ENCODE peak calls at places on chromosomes 3 and 15, in ten cellular contexts. Y is B cell; Q is effector CD4-positive, alpha-beta T cell; C is stimulated activated CD4-positive, alpha-beta T cell treated with anti-CD3 and anti-CD28 coated beads, TNF-alpha, amount 100 ng/mL, for 48 hours; E is endothelial cell; P is substantia nigra; O is A549; Z is GM04503; S is CD8-positive, alpha-beta memory T cell; J is CD14-positive monocyte. H is an unnamed sample.

GRCh38 chr3:124607163-124607562 is 123.1 kb upstream of the UMPS start:
- DNase-seq in S (no peak), C (no peak), E (no peak), Q (no peak), Y (no peak), J (no peak), P (no peak), Z (no peak), O (no peak), H (no peak)

GRCh38 chr3:195805181-195805580 is 6.5 kb downstream of the MUC4 start:
- DNase-seq in S (no peak), P (no peak), Q (no peak), C (no peak), Y (no peak), Z (no peak), E (no peak), O (no peak), J (no peak), H (no peak)

GRCh38 chr15:39574416-39574815 is 6.5 kb upstream of the THBS1 start:
- DNase-seq in O (no peak), J (no peak), Q (no peak), Y (no peak), E (no peak), C (no peak), S (no peak), P (no peak), Z (peak), H (no peak)

GRCh38 chr3:183871541-183871940 is 13.1 kb downstream of the PARL start:
- DNase-seq in O (no peak), Q (no peak), S (no peak), C (no peak), P (no peak), Y (no peak), E (no peak), J (no peak), Z (no peak), H (no peak)

GRCh38 chr3:141482250-141482937 is 4.4 kb upstream of the RASA2 start:
- DNase-seq in O (peak), E (no peak), Y (no peak), Z (peak), C (no peak), J (no peak), P (no peak), S (no peak), Q (no peak), H (no peak)

GRCh38 chr15:70299931-70300858 is 202.5 kb upstream of the TLE3 start:
- DNase-seq in E (no peak), O (no peak), J (no peak), S (peak), C (peak), Z (no peak), Q (peak), Y (peak), P (no peak), H (no peak)

GRCh38 chr3:134463676-134464611 is 21.8 kb downstream of the ANAPC13 start:
- DNase-seq in E (peak), Z (peak), O (no peak), C (no peak), Q (no peak), J (no peak), P (no peak), Y (no peak), S (no peak), H (no peak)

GRCh38 chr15:77654975-77655374 is 22.3 kb upstream of the LINGO1 start:
- DNase-seq in Q (no peak), Y (no peak), S (no peak), O (peak), Z (no peak), C (no peak), J (no peak), P (no peak), E (peak), H (no peak)

GRCh38 chr3:185640308-185640707 is 54.2 kb downstream of the SENP2 start:
- DNase-seq in O (no peak), C (no peak), Y (no peak), E (no peak), S (no peak), P (no peak), Q (no peak), Z (no peak), J (no peak), H (no peak)

GRCh38 chr3:149273096-149273751 is 51.6 kb upstream of the CP start:
- DNase-seq in C (no peak), Y (peak), O (peak), S (no peak), Q (no peak), Z (peak), E (peak), J (no peak), P (no peak), H (peak)

GRCh38 chr3:173911446-173911845 is 513.9 kb downstream of the NLGN1 start:
- DNase-seq in J (no peak), Q (no peak), Y (no peak), P (no peak), C (no peak), Z (no peak), E (no peak), O (no peak), S (no peak), H (no peak)

GRCh38 chr3:196134691-196135090 is 52.8 kb upstream of the TFRC start:
- DNase-seq in Q (no peak), S (no peak), J (no peak), P (no peak), Z (no peak), O (no peak), Y (no peak), C (no peak), E (no peak), H (no peak)

GRCh38 chr3:51974963-51975856 is at the start of gene ABHD14A:
- DNase-seq in O (peak), Y (peak), Q (peak), S (peak), J (no peak), P (no peak), C (peak), E (peak), Z (no peak), H (peak)

GRCh38 chr3:173793963-173794362 is 396.4 kb downstream of the NLGN1 start:
- DNase-seq in C (no peak), Y (no peak), O (no peak), Q (no peak), P (no peak), J (no peak), Z (no peak), S (no peak), E (no peak), H (no peak)

GRCh38 chr3:99967796-99968195 is 146.5 kb downstream of the FILIP1L start:
- DNase-seq in Y (no peak), O (no peak), Z (no peak), J (no peak), E (no peak), P (no peak), Q (no peak), C (no peak), S (no peak), H (no peak)

GRCh38 chr3:13076255-13076654 is 3.0 kb upstream of the IQSEC1 start:
- DNase-seq in S (no peak), E (no peak), C (no peak), J (no peak), Z (no peak), Q (no peak), O (no peak), Y (no peak), P (no peak), H (no peak)

GRCh38 chr15:74632601-74633000 is 17.0 kb downstream of the CLK3 start:
- DNase-seq in O (no peak), S (no peak), Q (no peak), Z (no peak), J (no peak), P (no peak), C (no peak), Y (no peak), E (no peak), H (no peak)

GRCh38 chr15:74451861-74452835 is 8.8 kb downstream of the UBL7 start:
- DNase-seq in P (no peak), Q (no peak), C (no peak), Z (no peak), Y (no peak), O (no peak), E (no peak), S (no peak), J (no peak), H (no peak)

GRCh38 chr3:168545591-168545990 is 449.9 kb upstream of the GOLIM4 start:
- DNase-seq in E (no peak), O (no peak), C (no peak), Z (no peak), P (no peak), Q (no peak), Y (no peak), J (no peak), S (no peak), H (no peak)

GRCh38 chr15:62773369-62774165 is 269.0 kb upstream of the TPM1 start:
- DNase-seq in J (no peak), Y (no peak), O (no peak), Z (no peak), C (no peak), Q (no peak), S (no peak), P (no peak), E (no peak), H (no peak)

GRCh38 chr3:190996376-190996775 is 133.9 kb upstream of the GMNC start:
- DNase-seq in E (no peak), O (no peak), C (no peak), P (no peak), J (no peak), Y (no peak), Z (no peak), S (no peak), Q (no peak), H (no peak)

GRCh38 chr3:37801966-37802365 is 59.7 kb upstream of the CTDSPL start:
- DNase-seq in Q (no peak), O (no peak), E (no peak), J (no peak), S (no peak), P (no peak), Y (no peak), C (no peak), Z (no peak), H (no peak)

GRCh38 chr15:63463793-63464192 is 40.6 kb upstream of the USP3 start:
- DNase-seq in C (no peak), Y (no peak), S (no peak), J (no peak), P (no peak), O (no peak), E (no peak), Z (no peak), Q (no peak), H (no peak)

GRCh38 chr15:22949074-22949547 is 31.1 kb downstream of the CYFIP1 start:
- DNase-seq in E (peak), Z (no peak), P (no peak), J (no peak), Q (no peak), C (no peak), S (no peak), O (no peak), Y (peak), H (peak)

GRCh38 chr3:56917740-56918568 is 116.2 kb upstream of the ARHGEF3 start:
- DNase-seq in Z (no peak), C (peak), P (no peak), Y (peak), S (no peak), O (no peak), J (no peak), Q (no peak), E (no peak), H (no peak)

GRCh38 chr3:99114565-99115291 is 213.2 kb upstream of the DCBLD2 start:
- DNase-seq in E (peak), P (no peak), S (no peak), C (no peak), O (peak), Q (no peak), Z (no peak), Y (no peak), J (no peak), H (no peak)

GRCh38 chr3:5186854-5187151 is 704 bp upstream of the EDEM1 start:
- DNase-seq in Y (no peak), C (no peak), P (no peak), S (no peak), O (no peak), E (no peak), J (no peak), Z (no peak), Q (no peak), H (no peak)

GRCh38 chr3:115999598-115999997 is 376.3 kb downstream of the GAP43 start:
- DNase-seq in C (no peak), J (no peak), Y (no peak), Z (no peak), O (no peak), P (no peak), Q (no peak), S (no peak), E (no peak), H (no peak)

GRCh38 chr15:40790723-40791122 is 16.2 kb upstream of the ZFYVE19 start:
- DNase-seq in Y (no peak), O (no peak), E (no peak), J (no peak), C (no peak), Z (no peak), P (no peak), S (no peak), Q (no peak), H (no peak)

GRCh38 chr3:56110886-56111285 is 357.4 kb downstream of the ERC2 start:
- DNase-seq in C (no peak), O (no peak), P (no peak), S (no peak), Z (no peak), Q (no peak), J (no peak), Y (no peak), E (no peak), H (no peak)

GRCh38 chr15:38867556-38867955 is 302.9 kb upstream of the RASGRP1 start:
- DNase-seq in Z (no peak), S (no peak), P (no peak), C (no peak), E (no peak), O (no peak), J (no peak), Q (no peak), Y (no peak), H (no peak)

GRCh38 chr3:112388972-112389371 is 56.0 kb downstream of the CD200 start:
- DNase-seq in E (no peak), Z (no peak), O (no peak), Y (no peak), C (no peak), Q (no peak), P (no peak), J (no peak), S (no peak), H (no peak)

GRCh38 chr3:56357266-56357665 is 111.0 kb downstream of the ERC2 start:
- DNase-seq in S (no peak), Z (no peak), P (no peak), C (no peak), E (no peak), Q (no peak), O (no peak), Y (no peak), J (no peak), H (no peak)

GRCh38 chr3:193665370-193665989 is 72.5 kb downstream of the OPA1 start:
- DNase-seq in E (no peak), Y (no peak), S (no peak), Z (no peak), C (no peak), P (no peak), J (no peak), O (peak), Q (no peak), H (peak)

GRCh38 chr3:30539772-30540171 is 66.6 kb upstream of the TGFBR2 start:
- DNase-seq in J (no peak), Y (no peak), P (no peak), Q (no peak), Z (no peak), E (no peak), O (no peak), S (no peak), C (no peak), H (no peak)

GRCh38 chr3:35664460-35664919 is 25.2 kb downstream of the ARPP21 start:
- DNase-seq in Q (no peak), S (no peak), P (peak), O (no peak), Z (no peak), C (no peak), Y (no peak), E (peak), J (no peak), H (peak)

GRCh38 chr3:159163656-159164055 is 361.8 kb downstream of the MFSD1 start:
- DNase-seq in O (no peak), S (no peak), J (no peak), Q (no peak), C (no peak), Y (no peak), Z (no peak), P (no peak), E (no peak), H (no peak)

GRCh38 chr3:12334786-12335185 is 45.9 kb downstream of the PPARG start:
- DNase-seq in J (no peak), C (no peak), E (no peak), Z (no peak), P (no peak), S (no peak), Y (no peak), O (no peak), Q (no peak), H (no peak)

GRCh38 chr3:144314946-144315345 is 343.3 kb downstream of the DIPK2A start:
- DNase-seq in Y (no peak), P (no peak), O (no peak), C (no peak), S (no peak), E (no peak), J (no peak), Q (no peak), Z (no peak), H (no peak)

GRCh38 chr3:188673509-188674239 is 498.1 kb upstream of the TPRG1 start:
- DNase-seq in Q (no peak), C (no peak), Y (no peak), E (no peak), P (no peak), S (no peak), O (peak), J (no peak), Z (peak), H (no peak)

H was measured in erythroblast.